ENCODE peak calls at places on chromosomes 11 and 22, in eight cellular contexts. One of them, this sample, is unnamed.

GRCh38 chr11:18019650-18020049 is 6.8 kb upstream of the SERGEF start:
- DNase-seq in stomach: no peak
- DNase-seq in heart right ventricle: no peak
- DNase-seq in GM12865: no peak
- DNase-seq in mucosa of descending colon: no peak
- DNase-seq in ascending aorta: no peak
- DNase-seq in endothelial cell of umbilical vein: no peak
- DNase-seq in IMR-90: no peak
- DNase-seq in this sample: no peak

GRCh38 chr11:106425819-106426218 is 348.4 kb downstream of the AASDHPPT start:
- DNase-seq in stomach: no peak
- DNase-seq in heart right ventricle: no peak
- DNase-seq in GM12865: no peak
- DNase-seq in mucosa of descending colon: no peak
- DNase-seq in ascending aorta: no peak
- DNase-seq in endothelial cell of umbilical vein: no peak
- DNase-seq in IMR-90: no peak
- DNase-seq in this sample: no peak

GRCh38 chr11:17544181-17544622 is at the start of gene USH1C:
- DNase-seq in stomach: peak; percentile 72
- DNase-seq in heart right ventricle: no peak
- DNase-seq in GM12865: no peak
- DNase-seq in mucosa of descending colon: peak; percentile 74
- DNase-seq in ascending aorta: no peak
- DNase-seq in endothelial cell of umbilical vein: no peak
- DNase-seq in IMR-90: no peak
- DNase-seq in this sample: no peak

GRCh38 chr11:106222626-106223025 is 145.2 kb downstream of the AASDHPPT start:
- DNase-seq in stomach: no peak
- DNase-seq in heart right ventricle: no peak
- DNase-seq in GM12865: no peak
- DNase-seq in mucosa of descending colon: no peak
- DNase-seq in ascending aorta: no peak
- DNase-seq in endothelial cell of umbilical vein: no peak
- DNase-seq in IMR-90: no peak
- DNase-seq in this sample: no peak

GRCh38 chr11:118175031-118175531 is 1.4 kb downstream of the SCN2B start:
- DNase-seq in stomach: no peak
- DNase-seq in heart right ventricle: no peak
- DNase-seq in GM12865: no peak
- DNase-seq in mucosa of descending colon: no peak
- DNase-seq in ascending aorta: no peak
- DNase-seq in endothelial cell of umbilical vein: no peak
- DNase-seq in IMR-90: peak; percentile 62
- DNase-seq in this sample: no peak

GRCh38 chr11:26231252-26231661 is 100.7 kb upstream of the ANO3 start:
- DNase-seq in stomach: no peak
- DNase-seq in heart right ventricle: no peak
- DNase-seq in GM12865: no peak
- DNase-seq in mucosa of descending colon: no peak
- DNase-seq in ascending aorta: no peak
- DNase-seq in endothelial cell of umbilical vein: peak; percentile 76
- DNase-seq in IMR-90: peak; percentile 94
- DNase-seq in this sample: no peak

GRCh38 chr11:77093987-77094840 is 8.4 kb upstream of the OMP start:
- DNase-seq in stomach: no peak
- DNase-seq in heart right ventricle: no peak
- DNase-seq in GM12865: no peak
- DNase-seq in mucosa of descending colon: peak; percentile 32
- DNase-seq in ascending aorta: no peak
- DNase-seq in endothelial cell of umbilical vein: no peak
- DNase-seq in IMR-90: no peak
- DNase-seq in this sample: no peak

GRCh38 chr11:72969894-72970335 is 155.7 kb downstream of the ATG16L2 start:
- DNase-seq in stomach: no peak
- DNase-seq in heart right ventricle: no peak
- DNase-seq in GM12865: peak; percentile 85
- DNase-seq in mucosa of descending colon: no peak
- DNase-seq in ascending aorta: no peak
- DNase-seq in endothelial cell of umbilical vein: peak; percentile 53
- DNase-seq in IMR-90: peak; percentile 88
- DNase-seq in this sample: peak; percentile 46

GRCh38 chr11:46338988-46339666 is 8.1 kb upstream of the DGKZ start:
- DNase-seq in stomach: no peak
- DNase-seq in heart right ventricle: no peak
- DNase-seq in GM12865: no peak
- DNase-seq in mucosa of descending colon: no peak
- DNase-seq in ascending aorta: no peak
- DNase-seq in endothelial cell of umbilical vein: no peak
- DNase-seq in IMR-90: no peak
- DNase-seq in this sample: no peak

GRCh38 chr11:117143871-117144476 is at the start of gene PAFAH1B2:
- DNase-seq in stomach: peak; percentile 97
- DNase-seq in heart right ventricle: peak; percentile 97
- DNase-seq in GM12865: peak; percentile 96
- DNase-seq in mucosa of descending colon: peak; percentile 98
- DNase-seq in ascending aorta: peak; percentile 81
- DNase-seq in endothelial cell of umbilical vein: peak; percentile 90
- DNase-seq in IMR-90: peak; percentile 90
- DNase-seq in this sample: peak; percentile 99

GRCh38 chr11:62665630-62666258 is 632 bp downstream of the CSKMT start:
- DNase-seq in stomach: peak; percentile 50
- DNase-seq in heart right ventricle: peak; percentile 54
- DNase-seq in GM12865: peak; percentile 74
- DNase-seq in mucosa of descending colon: peak; percentile 81
- DNase-seq in ascending aorta: no peak
- DNase-seq in endothelial cell of umbilical vein: no peak
- DNase-seq in IMR-90: peak; percentile 66
- DNase-seq in this sample: peak; percentile 52

GRCh38 chr22:37282385-37282677 is at the start of gene CYTH4:
- DNase-seq in stomach: peak; percentile 70
- DNase-seq in heart right ventricle: peak; percentile 43
- DNase-seq in GM12865: peak; percentile 73
- DNase-seq in mucosa of descending colon: peak; percentile 93
- DNase-seq in ascending aorta: peak; percentile 58
- DNase-seq in endothelial cell of umbilical vein: peak; percentile 28
- DNase-seq in IMR-90: no peak
- DNase-seq in this sample: peak; percentile 81

GRCh38 chr11:123286761-123287160 is 91.7 kb upstream of the CLMP start:
- DNase-seq in stomach: no peak
- DNase-seq in heart right ventricle: no peak
- DNase-seq in GM12865: no peak
- DNase-seq in mucosa of descending colon: no peak
- DNase-seq in ascending aorta: no peak
- DNase-seq in endothelial cell of umbilical vein: no peak
- DNase-seq in IMR-90: peak; percentile 16
- DNase-seq in this sample: no peak

GRCh38 chr22:38490915-38491314 is 15.2 kb downstream of the DDX17 start:
- DNase-seq in stomach: peak; percentile 77
- DNase-seq in heart right ventricle: peak; percentile 90
- DNase-seq in GM12865: no peak
- DNase-seq in mucosa of descending colon: no peak
- DNase-seq in ascending aorta: no peak
- DNase-seq in endothelial cell of umbilical vein: peak; percentile 29
- DNase-seq in IMR-90: peak; percentile 79
- DNase-seq in this sample: no peak

GRCh38 chr11:72773696-72774095 is 20.2 kb downstream of the STARD10 start:
- DNase-seq in stomach: no peak
- DNase-seq in heart right ventricle: no peak
- DNase-seq in GM12865: no peak
- DNase-seq in mucosa of descending colon: no peak
- DNase-seq in ascending aorta: no peak
- DNase-seq in endothelial cell of umbilical vein: no peak
- DNase-seq in IMR-90: peak; percentile 54
- DNase-seq in this sample: no peak

GRCh38 chr11:44607324-44607962 is 42.0 kb downstream of the CD82 start:
- DNase-seq in stomach: no peak
- DNase-seq in heart right ventricle: no peak
- DNase-seq in GM12865: no peak
- DNase-seq in mucosa of descending colon: no peak
- DNase-seq in ascending aorta: no peak
- DNase-seq in endothelial cell of umbilical vein: no peak
- DNase-seq in IMR-90: peak; percentile 52
- DNase-seq in this sample: no peak

GRCh38 chr11:30107899-30108298 is 91.1 kb upstream of the KCNA4 start:
- DNase-seq in stomach: no peak
- DNase-seq in heart right ventricle: no peak
- DNase-seq in GM12865: no peak
- DNase-seq in mucosa of descending colon: no peak
- DNase-seq in ascending aorta: no peak
- DNase-seq in endothelial cell of umbilical vein: no peak
- DNase-seq in IMR-90: peak; percentile 62
- DNase-seq in this sample: no peak

GRCh38 chr22:30865656-30866055 is 102.9 kb downstream of the MORC2 start:
- DNase-seq in stomach: no peak
- DNase-seq in heart right ventricle: no peak
- DNase-seq in GM12865: no peak
- DNase-seq in mucosa of descending colon: peak; percentile 8
- DNase-seq in ascending aorta: no peak
- DNase-seq in endothelial cell of umbilical vein: no peak
- DNase-seq in IMR-90: no peak
- DNase-seq in this sample: no peak

DNA sequence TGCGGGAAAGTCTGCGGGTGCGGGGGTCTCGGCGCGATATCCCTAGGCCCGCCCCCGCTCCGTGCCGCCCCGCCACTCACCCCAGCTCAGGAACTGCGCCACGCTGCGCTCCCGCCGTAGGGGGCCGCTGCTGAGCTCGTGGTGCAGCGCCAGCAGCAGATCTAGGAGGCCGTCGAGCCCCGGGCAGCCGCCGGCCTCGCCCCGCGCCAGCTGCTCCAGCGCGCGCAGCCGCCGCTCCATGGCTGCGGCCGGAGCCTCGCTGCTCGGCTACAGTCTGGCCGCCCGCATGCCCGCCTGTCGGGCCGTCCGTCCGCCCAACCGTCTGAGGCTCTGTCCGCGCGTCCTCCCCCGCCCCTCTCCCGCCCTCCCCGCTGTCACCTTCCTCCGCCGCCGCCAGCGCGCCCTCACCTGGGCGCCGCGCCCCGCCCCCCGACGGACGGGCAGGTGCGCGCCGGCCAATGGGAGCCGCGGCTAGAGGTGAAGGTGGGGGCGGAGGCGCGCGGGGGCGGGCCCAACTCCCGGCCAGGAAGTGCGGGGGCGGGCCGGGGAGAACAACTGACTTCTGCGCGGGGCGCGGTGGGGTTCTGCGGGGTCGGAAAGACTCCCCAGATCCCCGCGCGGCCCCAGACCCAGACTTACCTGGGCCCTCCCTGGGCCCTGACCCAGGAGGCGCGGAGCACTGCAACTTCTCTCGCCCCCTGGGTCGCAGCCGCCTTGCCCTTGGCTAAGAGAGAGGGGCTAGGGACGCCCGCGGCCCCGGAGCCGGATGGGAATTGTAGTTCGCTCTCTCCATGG is at the start of gene CDC42BPG:
- DNase-seq in stomach: peak; percentile 92
- DNase-seq in heart right ventricle: no peak
- DNase-seq in GM12865: peak; percentile 75
- DNase-seq in mucosa of descending colon: peak; percentile 92
- DNase-seq in ascending aorta: no peak
- DNase-seq in endothelial cell of umbilical vein: peak; percentile 57
- DNase-seq in IMR-90: peak; percentile 46
- DNase-seq in this sample: peak; percentile 83
- TF ChIP-seq CTCF in stomach: peak; percentile 69
- TF ChIP-seq CTCF in heart right ventricle: peak; percentile 76
- TF ChIP-seq CTCF in GM12865: peak; percentile 74
- TF ChIP-seq CTCF in mucosa of descending colon: peak; percentile 69
- TF ChIP-seq CTCF in ascending aorta: peak; percentile 75
- TF ChIP-seq CTCF in endothelial cell of umbilical vein: peak; percentile 80
- TF ChIP-seq CTCF in IMR-90: peak; percentile 72
- TF ChIP-seq CTCF in this sample: peak; percentile 82

GRCh38 chr22:43945632-43946390 is 9.4 kb upstream of the SAMM50 start:
- DNase-seq in stomach: peak; percentile 67
- DNase-seq in heart right ventricle: peak; percentile 37
- DNase-seq in GM12865: peak; percentile 74
- DNase-seq in mucosa of descending colon: no peak
- DNase-seq in ascending aorta: no peak
- DNase-seq in endothelial cell of umbilical vein: peak; percentile 63
- DNase-seq in IMR-90: peak; percentile 59
- DNase-seq in this sample: peak; percentile 85
- TF ChIP-seq CTCF in stomach: peak; percentile 52
- TF ChIP-seq CTCF in heart right ventricle: peak; percentile 55
- TF ChIP-seq CTCF in GM12865: peak; percentile 87
- TF ChIP-seq CTCF in mucosa of descending colon: peak; percentile 47
- TF ChIP-seq CTCF in ascending aorta: no peak
- TF ChIP-seq CTCF in endothelial cell of umbilical vein: peak; percentile 97
- TF ChIP-seq CTCF in IMR-90: peak; percentile 79
- TF ChIP-seq CTCF in this sample: peak; percentile 90

GRCh38 chr22:46538816-46539163 is 1.4 kb upstream of the CELSR1 start:
- DNase-seq in stomach: no peak
- DNase-seq in heart right ventricle: no peak
- DNase-seq in GM12865: no peak
- DNase-seq in mucosa of descending colon: no peak
- DNase-seq in ascending aorta: no peak
- DNase-seq in endothelial cell of umbilical vein: no peak
- DNase-seq in IMR-90: peak; percentile 63
- DNase-seq in this sample: no peak
- TF ChIP-seq CTCF in stomach: no peak
- TF ChIP-seq CTCF in heart right ventricle: no peak
- TF ChIP-seq CTCF in GM12865: no peak
- TF ChIP-seq CTCF in mucosa of descending colon: no peak
- TF ChIP-seq CTCF in ascending aorta: no peak
- TF ChIP-seq CTCF in endothelial cell of umbilical vein: no peak
- TF ChIP-seq CTCF in IMR-90: no peak
- TF ChIP-seq CTCF in this sample: no peak

DNA sequence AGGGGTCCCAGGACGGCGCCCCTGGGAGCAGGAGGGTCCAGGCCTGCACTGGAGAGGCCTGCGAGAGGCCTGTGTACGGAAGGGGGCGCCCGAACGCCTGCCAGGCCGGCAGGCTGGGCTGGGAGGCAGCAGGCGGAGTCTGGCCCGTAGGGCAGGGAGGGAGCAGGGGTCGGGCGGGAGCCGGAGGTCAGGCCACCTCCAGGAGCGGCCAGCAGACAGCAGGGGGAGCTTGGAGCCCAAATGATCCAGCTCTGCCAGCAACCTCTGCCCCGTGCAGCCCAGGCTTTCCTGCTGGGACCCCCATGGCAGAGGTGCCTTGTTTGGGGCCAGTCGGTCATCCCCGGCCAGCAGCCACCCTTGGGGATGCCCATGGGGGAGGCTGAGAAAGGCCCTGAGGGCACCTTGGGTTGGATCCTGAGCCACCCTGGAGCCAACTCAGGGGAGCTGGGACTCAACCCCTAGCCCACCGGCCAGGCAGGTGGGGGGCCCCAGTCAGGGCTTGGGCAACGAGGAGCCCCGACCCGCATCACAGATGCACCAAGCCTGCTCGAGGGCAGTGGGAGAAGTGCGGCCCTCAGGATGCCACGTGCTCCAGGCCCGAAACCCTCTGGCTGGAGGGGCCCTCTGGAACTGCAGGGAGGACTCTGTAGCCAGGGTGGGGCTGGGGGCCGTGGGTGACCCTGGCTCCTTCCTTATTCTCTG is 9.6 kb upstream of the SYT8 start:
- DNase-seq in stomach: peak; percentile 70
- DNase-seq in heart right ventricle: no peak
- DNase-seq in GM12865: peak; percentile 58
- DNase-seq in mucosa of descending colon: no peak
- DNase-seq in ascending aorta: no peak
- DNase-seq in endothelial cell of umbilical vein: no peak
- DNase-seq in IMR-90: no peak
- DNase-seq in this sample: peak; percentile 78
- TF ChIP-seq CTCF in stomach: peak; percentile 55
- TF ChIP-seq CTCF in heart right ventricle: peak; percentile 44
- TF ChIP-seq CTCF in GM12865: peak; percentile 47
- TF ChIP-seq CTCF in mucosa of descending colon: peak; percentile 48
- TF ChIP-seq CTCF in ascending aorta: peak; percentile 17
- TF ChIP-seq CTCF in endothelial cell of umbilical vein: peak; percentile 63
- TF ChIP-seq CTCF in IMR-90: peak; percentile 23
- TF ChIP-seq CTCF in this sample: peak; percentile 21

This sample was measured in GM10248.